ENCODE peak calls at places on chromosome 9, in six cellular contexts. F is GM19239; V is HS-5; A is activated T-helper 9 cell treated with anti-CD3 and anti-CD28 coated beads, Interleukin-2, amount 50 U/mL, for 16 hours; C is anterior cingulate cortex; X is stimulated activated CD8-positive, alpha-beta memory T cell treated with anti-CD3 and anti-CD28 coated beads, Interleukin-4, amount 100 ng/mL, for 4 hours. P is an unnamed sample.

GRCh38 chr9:113612828-113613227 is 149.3 kb downstream of the RGS3 start:
- DNase-seq in A (no peak), C (no peak), X (no peak), F (no peak), V (no peak), P (no peak)

GRCh38 chr9:37801287-37801850 is 772 bp downstream of the DCAF10 start:
- DNase-seq in F (no peak), C (no peak), A (peak), X (no peak), V (no peak), P (no peak)

GRCh38 chr9:95772320-95773060 is 103.0 kb upstream of the ERCC6L2 start:
- DNase-seq in F (no peak), C (no peak), A (no peak), X (no peak), V (no peak), P (no peak)

GRCh38 chr9:109129470-109130197 is 9.9 kb upstream of the TMEM245 start:
- DNase-seq in X (no peak), C (no peak), V (no peak), F (no peak), A (no peak), P (no peak)

GRCh38 chr9:15936316-15936869 is 383.6 kb downstream of the CCDC171 start:
- DNase-seq in X (no peak), C (no peak), F (no peak), A (no peak), V (peak), P (no peak)

GRCh38 chr9:114757984-114758383 is 47.9 kb downstream of the TNFSF15 start:
- DNase-seq in A (no peak), V (no peak), F (no peak), X (no peak), C (no peak), P (no peak)

GRCh38 chr9:30382271-30382670 is 2002.2 kb upstream of the ACO1 start:
- DNase-seq in V (no peak), F (no peak), A (no peak), C (no peak), X (no peak), P (no peak)

GRCh38 chr9:88706193-88707112 is 171.5 kb downstream of the NXNL2 start:
- DNase-seq in C (no peak), A (no peak), X (no peak), F (no peak), V (no peak), P (no peak)

GRCh38 chr9:132507670-132508469 is 74.5 kb upstream of the BARHL1 start:
- DNase-seq in V (peak), C (peak), X (peak), A (peak), F (peak), P (peak)

GRCh38 chr9:94916956-94917355 is 190.5 kb downstream of the AOPEP start:
- DNase-seq in F (no peak), C (no peak), X (no peak), A (no peak), V (no peak), P (no peak)

GRCh38 chr9:32942755-32943460 is 58.5 kb downstream of the APTX start:
- DNase-seq in F (no peak), A (no peak), C (no peak), X (no peak), V (no peak), P (no peak)

GRCh38 chr9:129278391-129279237 is 100.6 kb upstream of the IER5L start:
- DNase-seq in V (no peak), F (no peak), X (no peak), A (no peak), C (no peak), P (no peak)

GRCh38 chr9:91182831-91183230 is 178.9 kb downstream of the AUH start:
- DNase-seq in C (no peak), V (no peak), X (no peak), F (no peak), A (no peak), P (no peak)

GRCh38 chr9:120386390-120387131 is 193.4 kb downstream of the CDK5RAP2 start:
- DNase-seq in V (no peak), C (no peak), A (no peak), X (no peak), F (no peak), P (no peak)

GRCh38 chr9:126293522-126293889 is 33.1 kb upstream of the MVB12B start:
- DNase-seq in A (no peak), F (no peak), X (no peak), V (no peak), C (no peak), P (no peak)

GRCh38 chr9:127783111-127783621 is 2.7 kb upstream of the CDK9 start:
- DNase-seq in C (no peak), V (no peak), F (no peak), A (peak), X (peak), P (peak)

GRCh38 chr9:136426787-136427186 is 12.9 kb downstream of the INPP5E start:
- DNase-seq in X (no peak), C (no peak), A (no peak), F (no peak), V (no peak), P (no peak)

GRCh38 chr9:89001917-89002540 is 10.8 kb downstream of the S1PR3 start:
- DNase-seq in A (no peak), V (no peak), F (no peak), C (no peak), X (no peak), P (no peak)

GRCh38 chr9:110886832-110887231 is 151.4 kb downstream of the LPAR1 start:
- DNase-seq in F (no peak), V (no peak), X (no peak), A (no peak), C (no peak), P (no peak)

GRCh38 chr9:96125624-96126023 is 176.4 kb downstream of the HSD17B3 start:
- DNase-seq in X (no peak), V (no peak), A (no peak), C (no peak), F (no peak), P (no peak)

GRCh38 chr9:120890415-120891254 is 13.6 kb upstream of the PHF19 start:
- DNase-seq in C (no peak), X (no peak), F (no peak), V (no peak), A (no peak), P (no peak)

GRCh38 chr9:98807811-98808195 is 333 bp downstream of the GALNT12 start:
- DNase-seq in F (no peak), X (no peak), V (no peak), A (no peak), C (no peak), P (no peak)

GRCh38 chr9:89431930-89432725 is 65.8 kb downstream of the SEMA4D start:
- DNase-seq in C (no peak), X (no peak), F (no peak), A (no peak), V (no peak), P (no peak)

P was measured in activated T-helper 1 cell treated with anti-CD3 and anti-CD28 coated beads, Interleukin-2, amount 50 U/mL, for 16 hours.